ENCODE peak calls at places on chromosomes 5 and 9, in nine cellular contexts. U is choroid plexus epithelial cell, C is AG10803, N is heart left ventricle, Q is Calu3, Y is endothelial cell, M is right atrium auricular region, I is progenitor cell of endocrine pancreas, W is BE2C. Z is an unnamed sample.

GRCh38 chr5:119470851-119471451 is 18.7 kb downstream of the HSD17B4 start:
- DNase-seq in I (no peak), Y (peak), C (peak), Q (peak), M (no peak), U (peak), W (peak), N (no peak), Z (no peak)

GRCh38 chr9:134915046-134915930 is 2.4 kb downstream of the FCN1 start:
- DNase-seq in I (no peak), Y (no peak), U (no peak), W (no peak), Q (no peak), N (no peak), C (no peak), M (no peak), Z (peak)

GRCh38 chr5:1648806-1649205 is 125.0 kb upstream of the LPCAT1 start:
- DNase-seq in C (peak), U (no peak), M (no peak), I (no peak), Y (no peak), N (no peak), Q (no peak), W (no peak), Z (no peak)

GRCh38 chr9:97889941-97890557 is 32.3 kb downstream of the TRMO start:
- DNase-seq in N (no peak), Y (peak), W (peak), Q (peak), M (no peak), U (peak), I (peak), C (no peak), Z (no peak)

GRCh38 chr5:57219386-57219785 is 45.5 kb downstream of the GPBP1 start:
- DNase-seq in I (no peak), W (no peak), Y (no peak), C (no peak), N (no peak), U (peak), M (no peak), Q (peak), Z (no peak)

GRCh38 chr5:68843600-68844342 is 250.0 kb upstream of the SLC30A5 start:
- DNase-seq in U (no peak), M (no peak), N (no peak), Y (no peak), Q (no peak), I (no peak), W (no peak), C (peak), Z (no peak)

GRCh38 chr9:99752710-99753109 is 69.0 kb upstream of the NR4A3 start:
- DNase-seq in Q (no peak), I (no peak), Y (no peak), N (no peak), C (peak), M (no peak), U (peak), W (no peak), Z (no peak)

GRCh38 chr5:170143710-170144109 is 38.0 kb downstream of the FOXI1 start:
- DNase-seq in I (no peak), Y (no peak), C (no peak), Q (no peak), M (no peak), W (no peak), U (no peak), N (no peak), Z (no peak)

GRCh38 chr9:136629879-136630661 is 32.6 kb upstream of the EGFL7 start:
- DNase-seq in Q (peak), U (peak), I (peak), M (no peak), N (peak), C (peak), Y (peak), W (peak), Z (peak)

GRCh38 chr5:135379052-135379654 is 19.9 kb downstream of the MACROH2A1 start:
- DNase-seq in C (peak), N (no peak), Q (no peak), I (no peak), M (no peak), W (no peak), U (no peak), Y (no peak), Z (no peak)

GRCh38 chr9:131733601-131734061 is 6.2 kb downstream of the RAPGEF1 start:
- DNase-seq in M (no peak), Y (no peak), Q (peak), C (peak), N (no peak), U (peak), W (peak), I (no peak), Z (peak)

GRCh38 chr9:20984471-20984870 is 47.0 kb downstream of the HACD4 start:
- DNase-seq in Q (no peak), U (peak), N (no peak), I (no peak), W (no peak), C (peak), Y (no peak), M (no peak), Z (no peak)

GRCh38 chr5:149811453-149811852 is 81.3 kb downstream of the PPARGC1B start:
- DNase-seq in N (no peak), I (no peak), U (no peak), C (no peak), W (no peak), Q (no peak), Y (no peak), M (no peak), Z (no peak)

GRCh38 chr9:95383198-95383673 is 65.7 kb upstream of the FANCC start:
- DNase-seq in Y (no peak), C (peak), Q (no peak), W (no peak), M (no peak), U (peak), I (no peak), N (no peak), Z (no peak)

GRCh38 chr9:684950-685340 is 156.6 kb upstream of the DMRT1 start:
- DNase-seq in Y (no peak), W (no peak), M (no peak), I (no peak), N (no peak), C (peak), U (peak), Q (no peak), Z (no peak)

GRCh38 chr9:111896942-111897830 is 572 bp downstream of the UGCG start:
- DNase-seq in M (no peak), U (no peak), C (peak), N (peak), I (peak), W (peak), Y (peak), Q (no peak), Z (no peak)

GRCh38 chr5:1316941-1317340 is 22.1 kb upstream of the TERT start:
- DNase-seq in Y (no peak), N (no peak), C (no peak), I (no peak), Q (no peak), U (no peak), W (no peak), M (no peak), Z (no peak)

GRCh38 chr9:89362647-89363310 is 44.5 kb downstream of the SECISBP2 start:
- DNase-seq in I (no peak), U (no peak), Q (no peak), N (no peak), Y (no peak), W (no peak), C (no peak), M (no peak), Z (no peak)
- TF ChIP-seq CTCF in I (no peak), U (no peak), Q (no peak), N (no peak), Y (no peak), W (no peak), C (no peak), M (no peak), Z (no peak)

DNA sequence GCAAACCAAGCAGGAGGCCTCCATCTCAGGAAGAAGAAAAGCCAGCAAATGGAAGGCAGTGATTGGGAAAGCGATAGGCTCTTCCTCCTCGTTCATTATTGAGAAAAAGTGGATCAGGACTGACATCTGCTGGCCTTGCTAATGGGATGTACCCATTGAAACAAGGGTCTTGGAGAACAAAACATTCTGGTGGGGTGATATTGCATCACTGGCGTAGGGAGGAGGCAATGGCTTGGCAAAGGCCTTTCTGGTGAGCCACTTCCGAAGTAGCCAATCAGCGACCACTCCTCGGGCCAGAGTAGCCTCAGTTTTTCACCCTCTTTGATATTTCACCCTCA is 86.7 kb upstream of the NFIB start:
- DNase-seq in N (peak), Y (peak), W (peak), M (peak), Q (peak), I (no peak), C (peak), U (peak), Z (no peak)
- TF ChIP-seq CTCF in N (peak), Y (peak), W (peak), M (peak), Q (no peak), I (peak), C (peak), U (peak), Z (peak)

DNA sequence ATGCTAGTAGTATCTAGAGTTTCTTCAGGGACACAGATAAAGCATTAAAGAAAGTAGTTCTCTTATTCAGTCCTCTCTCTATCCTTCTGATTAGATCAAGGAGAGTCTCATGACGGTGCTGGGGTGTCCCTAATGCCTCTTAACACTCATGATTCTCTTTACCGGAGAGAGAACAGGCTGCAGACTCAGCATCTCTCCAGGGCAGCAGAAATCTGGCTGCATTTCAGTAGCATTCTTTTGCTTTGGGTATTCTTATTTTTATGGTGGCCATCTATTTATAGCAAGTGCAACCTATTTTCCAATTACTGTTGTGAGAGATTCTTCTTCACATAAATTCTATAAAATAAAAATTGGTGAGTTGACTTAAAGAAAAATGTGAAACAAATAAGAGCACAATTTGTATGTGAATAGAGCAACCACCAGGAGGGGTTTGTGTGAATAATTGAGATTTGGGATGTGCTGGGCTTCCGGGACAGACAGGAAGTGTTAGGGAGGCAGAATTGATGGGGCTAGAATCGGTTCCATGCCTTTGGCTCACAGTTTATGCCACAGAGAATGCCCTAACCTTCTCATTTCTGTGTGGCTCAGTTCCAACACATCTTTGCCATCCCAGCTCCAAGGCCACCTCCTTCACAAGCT is 23.8 kb upstream of the BOD1 start:
- DNase-seq in I (no peak), W (no peak), U (peak), C (no peak), N (no peak), Q (no peak), Y (no peak), M (no peak), Z (no peak)
- TF ChIP-seq CTCF in I (no peak), W (no peak), U (peak), C (peak), N (no peak), Q (no peak), Y (no peak), M (no peak), Z (peak)

GRCh38 chr5:174522641-174523260 is 201.6 kb upstream of the MSX2 start:
- DNase-seq in M (no peak), W (no peak), I (no peak), Q (no peak), C (no peak), N (no peak), U (no peak), Y (no peak), Z (no peak)

GRCh38 chr5:174527936-174528557 is 196.3 kb upstream of the MSX2 start:
- DNase-seq in Q (no peak), U (no peak), W (no peak), M (no peak), C (no peak), I (no peak), N (no peak), Y (no peak), Z (no peak)

GRCh38 chr5:174526177-174526576 is 198.2 kb upstream of the MSX2 start:
- DNase-seq in C (no peak), N (no peak), U (no peak), Q (no peak), Y (no peak), W (no peak), I (no peak), M (no peak), Z (no peak)

GRCh38 chr5:174520420-174521396 is 203.7 kb upstream of the MSX2 start:
- DNase-seq in Y (no peak), I (peak), N (no peak), W (peak), M (peak), U (peak), C (no peak), Q (peak), Z (no peak)

GRCh38 chr5:174523311-174524159 is 200.8 kb upstream of the MSX2 start:
- DNase-seq in M (no peak), Y (no peak), U (no peak), I (no peak), C (no peak), Q (no peak), N (no peak), W (no peak), Z (no peak)
- TF ChIP-seq CTCF in M (no peak), Y (no peak), U (peak), I (peak), C (no peak), Q (no peak), N (no peak), W (peak), Z (peak)

DNA sequence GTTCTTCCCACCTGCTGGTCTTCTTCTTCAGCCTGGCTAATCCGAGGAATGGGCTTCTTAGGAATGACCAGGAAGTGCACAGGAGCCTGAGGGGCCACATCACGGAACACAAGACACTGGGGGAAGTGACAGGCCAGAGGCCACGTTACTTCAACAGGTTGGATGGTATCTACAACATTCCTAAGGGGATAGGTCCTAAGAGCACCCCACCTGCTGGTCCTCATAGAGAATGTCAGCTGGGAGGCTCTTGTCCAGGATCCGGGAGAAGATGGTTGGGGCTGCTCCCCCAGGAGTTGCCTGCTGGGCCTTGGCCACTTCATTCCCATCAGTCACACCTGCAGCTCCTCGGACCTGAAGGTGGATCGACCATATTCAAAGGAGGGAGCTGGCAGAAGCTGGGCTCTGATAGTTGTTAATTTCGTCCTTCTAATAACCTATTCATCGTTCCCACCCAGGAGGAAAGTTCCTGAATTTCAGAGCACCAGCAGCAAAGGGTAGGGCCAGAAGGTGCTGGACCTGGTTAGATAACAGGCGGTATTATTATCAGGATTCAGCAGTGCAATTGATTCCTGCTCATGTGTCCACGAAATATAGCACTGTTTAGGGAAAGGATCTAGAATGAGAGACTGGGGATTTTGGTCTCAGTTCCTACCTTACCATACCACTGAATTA is 1.3 kb downstream of the HINT2 start:
- DNase-seq in N (no peak), I (no peak), W (no peak), U (peak), Q (peak), M (no peak), Y (no peak), C (peak), Z (peak)
- TF ChIP-seq CTCF in N (no peak), I (peak), W (peak), U (peak), Q (peak), M (no peak), Y (peak), C (peak), Z (peak)

GRCh38 chr5:41695920-41696582 is 174.2 kb downstream of the OXCT1 start:
- DNase-seq in M (no peak), W (peak), N (no peak), C (no peak), Q (no peak), U (peak), Y (no peak), I (no peak), Z (no peak)
- TF ChIP-seq CTCF in M (no peak), W (peak), N (peak), C (peak), Q (no peak), U (peak), Y (no peak), I (peak), Z (peak)